ENCODE peak calls at places on chromosome 11, in five cellular contexts. Y, F, G, J and E are unnamed samples.

GRCh38 chr11:103601230-103601846 is 435.1 kb upstream of the DDI1 start:
- DNase-seq in Y (peak; percentile 77), F (peak; percentile 48), G (peak; percentile 13), J (peak; percentile 87), E (peak; percentile 75)

GRCh38 chr11:65713212-65713969 is 1.3 kb downstream of the KAT5 start:
- DNase-seq in Y (no peak), F (no peak), G (no peak), J (no peak), E (no peak)

GRCh38 chr11:120929664-120930154 is 94.2 kb upstream of the TBCEL start:
- DNase-seq in Y (peak; percentile 46), F (peak; percentile 72), G (peak; percentile 23), J (peak; percentile 62), E (peak; percentile 62)

GRCh38 chr11:117092951-117093590 is 5.2 kb downstream of the SIK3 start:
- DNase-seq in Y (no peak), F (no peak), G (no peak), J (no peak), E (no peak)

GRCh38 chr11:22433066-22433450 is 94.9 kb downstream of the SLC17A6 start:
- DNase-seq in Y (no peak), F (no peak), G (no peak), J (no peak), E (no peak)

GRCh38 chr11:64203421-64204079 is 3.0 kb upstream of the FERMT3 start:
- DNase-seq in Y (no peak), F (no peak), G (no peak), J (no peak), E (no peak)

GRCh38 chr11:78298216-78298860 is 109.6 kb downstream of the USP35 start:
- DNase-seq in Y (no peak), F (no peak), G (no peak), J (no peak), E (no peak)

GRCh38 chr11:68099474-68100405 is 21.4 kb downstream of the CHKA start:
- DNase-seq in Y (peak; percentile 9), F (no peak), G (peak; percentile 20), J (peak; percentile 77), E (no peak)

GRCh38 chr11:33207408-33207985 is 46.2 kb upstream of the CSTF3 start:
- DNase-seq in Y (no peak), F (peak; percentile 7), G (no peak), J (no peak), E (peak; percentile 15)

GRCh38 chr11:64854534-64855502 is 10.4 kb upstream of the CDC42BPG start:
- DNase-seq in Y (peak; percentile 93), F (no peak), G (no peak), J (peak; percentile 77), E (peak; percentile 97)

GRCh38 chr11:73467505-73467904 is 91.3 kb downstream of the RELT start:
- DNase-seq in Y (no peak), F (no peak), G (no peak), J (no peak), E (no peak)

GRCh38 chr11:35836185-35836584 is 107.7 kb upstream of the LDLRAD3 start:
- DNase-seq in Y (no peak), F (no peak), G (no peak), J (no peak), E (no peak)

GRCh38 chr11:34327804-34328631 is 29.8 kb downstream of the ABTB2 start:
- DNase-seq in Y (peak; percentile 61), F (no peak), G (no peak), J (no peak), E (no peak)

GRCh38 chr11:10351768-10352641 is 47.1 kb downstream of the ADM start:
- DNase-seq in Y (peak; percentile 97), F (peak; percentile 43), G (peak; percentile 11), J (peak; percentile 92), E (peak; percentile 55)